ENCODE peak calls at places on chromosomes 3 and 15, in six cellular contexts. Y, W, L, Z, G and N are unnamed samples.

GRCh38 chr15:70765504-70766281 is 2.3 kb upstream of the UACA start:
- DNase-seq in L (no peak), W (no peak), Y (no peak), G (no peak), Z (no peak), N (no peak)

GRCh38 chr3:8593022-8593817 is 51.4 kb downstream of the SSUH2 start:
- DNase-seq in W (no peak), G (no peak), Z (no peak), L (no peak), Y (no peak), N (no peak)

GRCh38 chr3:188270423-188270972 is 116.5 kb downstream of the LPP start:
- DNase-seq in Z (no peak), Y (no peak), L (no peak), W (peak; percentile 80), G (peak; percentile 53), N (peak; percentile 41)

GRCh38 chr15:63826513-63826912 is 7.2 kb downstream of the HERC1 start:
- DNase-seq in W (peak; percentile 16), Z (no peak), L (no peak), G (no peak), Y (no peak), N (no peak)

GRCh38 chr3:20096135-20096685 is 56.0 kb downstream of the KAT2B start:
- DNase-seq in G (no peak), L (no peak), Y (no peak), Z (no peak), W (no peak), N (no peak)

GRCh38 chr15:43382310-43382709 is 11.4 kb downstream of the TUBGCP4 start:
- DNase-seq in Y (no peak), G (no peak), L (no peak), Z (no peak), W (no peak), N (no peak)

GRCh38 chr3:38738630-38739395 is 77.2 kb downstream of the SCN10A start:
- DNase-seq in Z (peak; percentile 13), L (no peak), W (peak; percentile 72), Y (peak; percentile 53), G (no peak), N (peak; percentile 78)

GRCh38 chr3:59432676-59433075 is 382.9 kb upstream of the CFAP20DC start:
- DNase-seq in W (no peak), Y (no peak), G (no peak), Z (no peak), L (no peak), N (no peak)

GRCh38 chr3:159616234-159616825 is 372.3 kb upstream of the IL12A start:
- DNase-seq in G (no peak), W (peak; percentile 81), Z (no peak), L (no peak), Y (peak; percentile 69), N (peak; percentile 37)

GRCh38 chr3:7574435-7574834 is 713.5 kb downstream of the GRM7 start:
- DNase-seq in W (no peak), G (no peak), L (no peak), Y (no peak), Z (no peak), N (no peak)

GRCh38 chr3:56593455-56594158 is 36.6 kb downstream of the CCDC66 start:
- DNase-seq in Z (no peak), L (no peak), Y (no peak), W (no peak), G (no peak), N (no peak)

GRCh38 chr3:50617096-50617791 is at the start of gene MAPKAPK3:
- DNase-seq in L (no peak), W (peak; percentile 37), G (no peak), Z (no peak), Y (peak; percentile 80), N (peak; percentile 27)

GRCh38 chr3:4940985-4941384 is 38.3 kb upstream of the BHLHE40 start:
- DNase-seq in G (no peak), Z (no peak), Y (no peak), L (no peak), W (no peak), N (no peak)

GRCh38 chr15:93232840-93233239 is 143.8 kb upstream of the RGMA start:
- DNase-seq in L (no peak), Z (no peak), W (no peak), Y (no peak), G (no peak), N (no peak)

GRCh38 chr3:152399374-152399773 is 130.6 kb downstream of the MBNL1 start:
- DNase-seq in W (peak; percentile 33), L (no peak), Y (no peak), Z (no peak), G (no peak), N (no peak)

GRCh38 chr3:193960485-193961172 is 175.3 kb upstream of the HES1 start:
- DNase-seq in G (no peak), Y (no peak), Z (no peak), W (no peak), L (no peak), N (no peak)

GRCh38 chr15:57586661-57587404 is 4.9 kb upstream of the MYZAP start:
- DNase-seq in G (no peak), Y (no peak), L (no peak), W (no peak), Z (no peak), N (no peak)